ENCODE peak calls at places on chromosomes 1 and 21, in ten cellular contexts. U is CD4-positive, alpha-beta memory T cell; M is progenitor cell of endocrine pancreas; S is C1 segment of cervical spinal cord; O is activated naive CD4-positive, alpha-beta T cell; J is Daoy; E is SHP77; N is A549; D is effector memory CD8-positive, alpha-beta T cell; Q is activated CD4-positive, CD25-positive, alpha-beta regulatory T cell treated with anti-CD3 and anti-CD28 coated beads, Interleukin-2, amount 50 U/mL, for 72 hours. W is an unnamed sample.

GRCh38 chr21:35178812-35179211 is 129.7 kb upstream of the RUNX1 start:
- DNase-seq in U (no peak), M (no peak), S (no peak), O (no peak), J (peak; percentile 69), E (no peak), N (no peak), D (no peak), Q (no peak), W (no peak)

GRCh38 chr1:17414022-17414421 is 25.5 kb downstream of the RCC2 start:
- DNase-seq in U (no peak), M (no peak), S (no peak), O (no peak), J (no peak), E (no peak), N (no peak), D (no peak), Q (no peak), W (no peak)

GRCh38 chr1:33435096-33435820 is 4.4 kb upstream of the PHC2 start:
- DNase-seq in U (no peak), M (no peak), S (no peak), O (no peak), J (peak; percentile 88), E (no peak), N (no peak), D (no peak), Q (no peak), W (no peak)

GRCh38 chr1:53336146-53336545 is 8.3 kb upstream of the LRP8 start:
- DNase-seq in U (no peak), M (no peak), S (no peak), O (no peak), J (no peak), E (no peak), N (no peak), D (no peak), Q (no peak), W (no peak)

GRCh38 chr1:108079550-108079949 is 114.6 kb upstream of the VAV3 start:
- DNase-seq in U (peak; percentile 46), M (no peak), S (no peak), O (peak; percentile 32), J (no peak), E (no peak), N (no peak), D (peak; percentile 5), Q (peak; percentile 33), W (peak; percentile 55)

GRCh38 chr1:15966081-15966955 is 9.6 kb downstream of the ZBTB17 start:
- DNase-seq in U (peak; percentile 22), M (no peak), S (no peak), O (no peak), J (peak; percentile 50), E (no peak), N (no peak), D (no peak), Q (peak; percentile 78), W (no peak)

GRCh38 chr1:224054611-224055010 is 59.3 kb upstream of the FBXO28 start:
- DNase-seq in U (no peak), M (no peak), S (no peak), O (no peak), J (no peak), E (no peak), N (no peak), D (no peak), Q (no peak), W (no peak)

GRCh38 chr1:27596261-27596660 is 7.7 kb downstream of the AHDC1 start:
- DNase-seq in U (no peak), M (no peak), S (no peak), O (no peak), J (no peak), E (no peak), N (no peak), D (no peak), Q (no peak), W (no peak)

GRCh38 chr1:117636637-117637425 is 31.0 kb downstream of the TENT5C start:
- DNase-seq in U (no peak), M (no peak), S (no peak), O (no peak), J (no peak), E (no peak), N (no peak), D (no peak), Q (no peak), W (no peak)

GRCh38 chr1:53145942-53146708 is 3.7 kb upstream of the SLC1A7 start:
- DNase-seq in U (no peak), M (peak; percentile 35), S (no peak), O (no peak), J (peak; percentile 98), E (no peak), N (peak; percentile 95), D (no peak), Q (no peak), W (no peak)

GRCh38 chr1:156389311-156389710 is 20.3 kb downstream of the RHBG start:
- DNase-seq in U (no peak), M (no peak), S (peak; percentile 39), O (no peak), J (no peak), E (no peak), N (no peak), D (no peak), Q (no peak), W (no peak)

GRCh38 chr21:31804008-31804394 is 68.8 kb upstream of the HUNK start:
- DNase-seq in U (no peak), M (no peak), S (no peak), O (no peak), J (no peak), E (no peak), N (no peak), D (no peak), Q (no peak), W (no peak)

GRCh38 chr1:213820362-213821149 is 167.2 kb upstream of the PROX1 start:
- DNase-seq in U (no peak), M (no peak), S (no peak), O (no peak), J (no peak), E (peak; percentile 61), N (no peak), D (no peak), Q (no peak), W (no peak)

GRCh38 chr1:67814121-67814772 is 19.0 kb downstream of the GNG12 start:
- DNase-seq in U (no peak), M (no peak), S (no peak), O (no peak), J (no peak), E (no peak), N (no peak), D (no peak), Q (no peak), W (no peak)

GRCh38 chr1:109799445-109799844 is 35.7 kb upstream of the EPS8L3 start:
- DNase-seq in U (no peak), M (no peak), S (no peak), O (no peak), J (no peak), E (no peak), N (no peak), D (no peak), Q (no peak), W (no peak)

GRCh38 chr1:206048582-206048981 is 4.4 kb upstream of the RHEX start:
- DNase-seq in U (no peak), M (no peak), S (no peak), O (no peak), J (no peak), E (no peak), N (peak; percentile 59), D (no peak), Q (no peak), W (no peak)

GRCh38 chr1:155776414-155776813 is 80.6 kb downstream of the GON4L start:
- DNase-seq in U (no peak), M (no peak), S (no peak), O (no peak), J (peak; percentile 18), E (no peak), N (peak; percentile 18), D (no peak), Q (no peak), W (no peak)

W was measured in KG1.